ENCODE peak calls at places on chromosomes 1 and 21, in six cellular contexts. I is H1, Q is IMR-90, T is neuronal stem cell, R is mesendoderm, A is H9. E is an unnamed sample.
A peak's percentile ranks its signal among the peaks of the same experiment; 100 is the strongest.

GRCh38 chr1:87790756-87791155 is 462.1 kb downstream of the LMO4 start:
- DNase-seq in I (no peak), A (no peak), T (no peak), R (no peak), Q (no peak), E (no peak)

GRCh38 chr1:119674110-119674509 is 26.0 kb upstream of the ZNF697 start:
- DNase-seq in T (no peak), R (peak; percentile 76), Q (peak; percentile 57), A (no peak), I (no peak), E (peak; percentile 44)

GRCh38 chr1:78176448-78176847 is 130.7 kb downstream of the GIPC2 start:
- DNase-seq in Q (peak; percentile 91), A (no peak), R (no peak), T (no peak), I (no peak), E (peak; percentile 34)

GRCh38 chr1:200362421-200362820 is 47.4 kb downstream of the ZNF281 start:
- DNase-seq in R (peak; percentile 71), A (no peak), Q (no peak), T (peak; percentile 33), I (no peak), E (no peak)

GRCh38 chr1:27577504-27578188 is 26.3 kb downstream of the AHDC1 start:
- DNase-seq in Q (no peak), T (no peak), R (no peak), I (no peak), A (no peak), E (peak; percentile 1)

GRCh38 chr1:43129334-43129733 is 42.8 kb downstream of the EBNA1BP2 start:
- DNase-seq in A (no peak), T (no peak), Q (no peak), I (no peak), R (no peak), E (no peak)

GRCh38 chr1:215704089-215704860 is 137.2 kb downstream of the KCTD3 start:
- DNase-seq in I (no peak), T (no peak), Q (peak; percentile 66), R (no peak), A (no peak), E (peak; percentile 42)

GRCh38 chr21:42624095-42624830 is 29.2 kb upstream of the PDE9A start:
- DNase-seq in I (no peak), Q (no peak), R (no peak), T (no peak), A (no peak), E (no peak)

GRCh38 chr1:57963545-57963944 is 539.7 kb upstream of the DAB1 start:
- DNase-seq in A (no peak), I (no peak), T (no peak), Q (no peak), R (no peak), E (no peak)

GRCh38 chr1:174954686-174955669 is 44.8 kb upstream of the CACYBP start:
- DNase-seq in T (no peak), A (no peak), Q (no peak), R (no peak), I (no peak), E (no peak)

GRCh38 chr1:23807453-23807852 is 6.9 kb upstream of the GALE start:
- DNase-seq in I (no peak), R (no peak), T (no peak), Q (no peak), A (no peak), E (no peak)

GRCh38 chr1:53332188-53332564 is 4.3 kb upstream of the LRP8 start:
- DNase-seq in I (no peak), Q (no peak), R (no peak), T (no peak), A (no peak), E (no peak)

GRCh38 chr1:51392241-51392640 is 61.9 kb upstream of the TTC39A start:
- DNase-seq in Q (no peak), T (no peak), I (no peak), A (no peak), R (no peak), E (no peak)

GRCh38 chr1:1510912-1511532 is 940 bp upstream of the ATAD3A start:
- DNase-seq in T (peak; percentile 17), A (peak; percentile 77), I (peak; percentile 33), R (peak; percentile 83), Q (peak; percentile 2), E (peak; percentile 35)

GRCh38 chr1:83799474-83800085 is 199.4 kb downstream of the TTLL7 start:
- DNase-seq in A (no peak), Q (no peak), T (no peak), R (peak; percentile 52), I (no peak), E (peak; percentile 13)

GRCh38 chr1:162954824-162955223 is 93.8 kb upstream of the CCDC190 start:
- DNase-seq in T (no peak), A (no peak), Q (peak; percentile 59), I (no peak), R (no peak), E (peak; percentile 9)

GRCh38 chr1:40636777-40637176 is 28.7 kb downstream of the RIMS3 start:
- DNase-seq in R (no peak), A (no peak), Q (no peak), I (no peak), T (no peak), E (no peak)

GRCh38 chr1:78437393-78437792 is 53.4 kb upstream of the PTGFR start:
- DNase-seq in R (peak; percentile 57), Q (peak; percentile 27), T (no peak), A (no peak), I (no peak), E (no peak)

GRCh38 chr1:101216623-101217022 is 20.2 kb upstream of the S1PR1 start:
- DNase-seq in R (peak; percentile 78), T (no peak), Q (no peak), I (no peak), A (no peak), E (no peak)

GRCh38 chr1:16017076-16017460 is 775 bp downstream of the HSPB7 start:
- DNase-seq in I (no peak), T (no peak), A (no peak), R (no peak), Q (no peak), E (no peak)

GRCh38 chr1:206435450-206435849 is 34.8 kb upstream of the IKBKE start:
- DNase-seq in Q (peak; percentile 33), R (no peak), I (no peak), T (no peak), A (no peak), E (no peak)

GRCh38 chr21:32383812-32384211 is 9.0 kb downstream of the URB1 start:
- DNase-seq in I (no peak), Q (no peak), R (peak; percentile 35), A (no peak), T (no peak), E (no peak)
- H3K27ac ChIP-seq in I (no peak overlapping the region), Q (no peak overlapping the region), R (no peak overlapping the region), A (no peak overlapping the region), T (no peak overlapping the region), E (no peak overlapping the region)

DNA sequence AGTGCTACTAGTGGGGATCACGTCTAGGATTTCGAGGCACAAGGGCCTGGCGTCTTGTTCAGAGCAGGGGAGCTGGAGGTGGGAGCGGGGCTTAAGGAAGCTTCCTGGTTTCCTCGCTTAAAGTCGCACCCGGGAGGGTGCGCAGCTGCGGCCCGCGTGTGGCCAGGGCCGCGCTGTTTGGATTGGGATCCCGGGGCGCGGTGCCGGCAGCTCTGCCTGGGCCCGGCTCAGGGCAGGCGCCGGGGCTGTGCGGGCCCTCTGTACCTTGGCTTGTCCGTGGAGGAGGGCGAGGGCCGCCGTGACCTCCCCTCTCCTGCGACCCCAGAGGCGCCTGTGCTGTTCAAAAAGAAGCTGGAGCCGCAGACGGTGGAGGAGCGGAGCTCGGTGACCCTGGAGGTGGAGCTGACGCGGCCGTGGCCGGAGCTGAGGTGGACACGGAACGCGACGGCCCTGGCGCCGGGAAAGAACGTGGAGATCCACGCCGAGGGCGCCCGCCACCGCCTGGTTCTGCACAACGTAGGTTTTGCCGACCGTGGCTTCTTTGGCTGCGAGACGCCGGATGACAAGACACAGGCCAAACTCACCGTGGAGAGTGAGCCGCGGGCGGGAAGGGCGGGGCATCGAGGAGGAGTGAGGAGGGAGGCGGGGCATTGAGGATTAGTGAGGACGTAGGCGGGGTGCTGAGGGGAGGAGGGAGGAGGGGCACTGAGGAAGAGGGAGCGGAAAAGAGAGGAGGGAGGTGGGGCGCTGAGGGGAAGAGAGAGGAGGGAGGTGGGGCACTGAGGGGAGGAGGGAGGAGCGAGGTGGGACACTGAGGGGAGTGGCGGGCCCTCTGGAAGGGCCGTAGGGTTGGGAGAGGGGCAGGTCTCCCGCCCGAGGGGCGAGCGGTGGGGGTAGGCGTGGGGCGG is 67.8 kb downstream of the OBSCN start:
- DNase-seq in T (peak; percentile 88), Q (peak; percentile 82), I (peak; percentile 73), A (peak; percentile 95), R (peak; percentile 95), E (peak; percentile 86)
- H3K9ac ChIP-seq in T (peak overlapping the region; percentile 92), Q (peak overlapping the region; percentile 84), I (peak overlapping the region; percentile 50), A (no peak overlapping the region), R (peak overlapping the region; percentile 77), E (peak overlapping the region; percentile 83)

GRCh38 chr1:197101920-197102319 is 34.9 kb upstream of the F13B start:
- DNase-seq in I (no peak), T (no peak), Q (no peak), R (no peak), A (no peak), E (no peak)
- H3K23ac ChIP-seq in I (no peak overlapping the region), T (no peak overlapping the region), Q (no peak overlapping the region), R (no peak overlapping the region), A (no peak overlapping the region), E (no peak overlapping the region)

GRCh38 chr1:93692001-93692400 is 10.4 kb upstream of the BCAR3 start:
- DNase-seq in R (no peak), Q (no peak), A (no peak), T (no peak), I (no peak), E (no peak)
- H3K27ac ChIP-seq in R (no peak overlapping the region), Q (peak overlapping the region; percentile 39), A (no peak overlapping the region), T (no peak overlapping the region), I (no peak overlapping the region), E (peak overlapping the region; percentile 82)

DNA sequence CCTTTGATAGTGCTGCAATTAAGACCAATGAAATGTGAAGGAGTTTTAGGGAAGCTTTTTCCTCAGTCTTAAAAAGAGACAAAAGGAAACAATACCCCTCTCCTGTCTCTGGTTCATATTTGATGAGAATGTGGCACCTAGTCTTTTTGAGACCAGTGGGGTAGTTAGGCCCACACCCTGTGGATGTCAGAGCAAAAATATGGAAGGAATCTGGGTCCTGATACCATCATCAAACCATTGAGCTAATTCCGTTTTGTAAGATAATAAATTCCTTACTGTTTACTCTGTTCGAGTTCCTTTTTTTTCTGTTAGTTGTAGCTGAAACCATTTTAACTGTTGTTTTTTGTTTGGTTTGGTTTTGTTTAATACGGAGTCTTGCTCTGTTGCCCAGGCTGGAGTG is 33.3 kb downstream of the PTPRC start:
- DNase-seq in Q (peak; percentile 38), R (peak; percentile 39), T (no peak), I (no peak), A (no peak), E (peak; percentile 30)
- H3K9ac ChIP-seq in Q (no peak overlapping the region), R (no peak overlapping the region), T (no peak overlapping the region), I (no peak overlapping the region), A (no peak overlapping the region), E (no peak overlapping the region)